ENCODE peak calls at places on chromosomes 16 and 17, in four cellular contexts. L is H9, V is H1, F is mesendoderm. Y is an unnamed sample.
A peak's percentile ranks its signal among the peaks of the same experiment; 100 is the strongest.

GRCh38 chr16:68992521-68992920 is 112.9 kb upstream of the HAS3 start:
- DNase-seq in L (no peak), V (no peak), F (no peak), Y (peak; percentile 86)

GRCh38 chr16:10520869-10521578 is 59.4 kb downstream of the EMP2 start:
- DNase-seq in L (no peak), V (no peak), F (no peak), Y (no peak)

GRCh38 chr17:40486513-40487370 is 14.7 kb downstream of the TNS4 start:
- DNase-seq in L (no peak), V (no peak), F (no peak), Y (peak; percentile 87)

GRCh38 chr16:117381-118365 is 20.8 kb downstream of the NPRL3 start:
- DNase-seq in L (peak; percentile 81), V (peak; percentile 94), F (peak; percentile 74), Y (peak; percentile 20)

GRCh38 chr17:7281953-7282751 is 634 bp downstream of the SLC2A4 start:
- DNase-seq in L (peak; percentile 64), V (peak; percentile 72), F (no peak), Y (no peak)

GRCh38 chr16:77511053-77511452 is 76.2 kb upstream of the ADAMTS18 start:
- DNase-seq in L (no peak), V (no peak), F (no peak), Y (no peak)

GRCh38 chr16:72085002-72085401 is 8.4 kb downstream of the TXNL4B start:
- DNase-seq in L (no peak), V (no peak), F (no peak), Y (no peak)

GRCh38 chr17:20938244-20938643 is 104.6 kb downstream of the USP22 start:
- DNase-seq in L (no peak), V (no peak), F (no peak), Y (no peak)

GRCh38 chr17:49365667-49366066 is 3.6 kb upstream of the ZNF652 start:
- DNase-seq in L (peak; percentile 76), V (no peak), F (peak; percentile 81), Y (no peak)

GRCh38 chr16:66335704-66336329 is 30.7 kb upstream of the CDH5 start:
- DNase-seq in L (no peak), V (no peak), F (no peak), Y (peak; percentile 80)

GRCh38 chr16:74745109-74745615 is 29.5 kb downstream of the FA2H start:
- DNase-seq in L (no peak), V (no peak), F (no peak), Y (no peak)
- H3K56ac ChIP-seq in L (no peak overlapping the region), V (no peak overlapping the region), F (no peak overlapping the region), Y (no peak overlapping the region)

GRCh38 chr16:79210629-79211028 is 389.9 kb downstream of the MAF start:
- DNase-seq in L (no peak), V (no peak), F (no peak), Y (no peak)
- H3K56ac ChIP-seq in L (no peak overlapping the region), V (no peak overlapping the region), F (no peak overlapping the region), Y (no peak overlapping the region)

GRCh38 chr17:27421111-27421510 is 35.1 kb upstream of the KSR1 start:
- DNase-seq in L (no peak), V (no peak), F (no peak), Y (no peak)
- H3K56ac ChIP-seq in L (no peak overlapping the region), V (no peak overlapping the region), F (no peak overlapping the region), Y (no peak overlapping the region)

DNA sequence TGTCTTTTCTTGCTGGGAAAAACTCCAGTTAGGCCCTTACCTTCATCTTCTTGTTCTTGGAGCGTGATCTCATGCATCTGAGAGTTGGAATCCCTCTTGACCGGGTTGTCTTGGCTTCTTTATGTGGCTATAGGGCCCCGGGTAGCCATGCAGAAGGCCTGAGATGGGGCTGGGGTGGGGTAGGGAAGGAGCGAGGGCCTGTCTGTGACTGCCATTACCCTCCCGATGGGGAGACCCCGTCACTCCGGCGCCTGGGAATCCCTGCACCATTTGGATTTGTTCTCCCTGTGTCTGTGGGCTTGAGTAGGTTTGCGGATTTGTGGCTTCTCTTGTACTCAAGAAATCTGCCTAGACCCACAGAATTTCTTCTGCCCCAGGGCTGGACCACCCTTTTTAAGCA is 18.8 kb downstream of the CCDC42 start:
- DNase-seq in L (no peak), V (no peak), F (no peak), Y (no peak)
- H3K56ac ChIP-seq in L (no peak overlapping the region), V (no peak overlapping the region), F (no peak overlapping the region), Y (no peak overlapping the region)

DNA sequence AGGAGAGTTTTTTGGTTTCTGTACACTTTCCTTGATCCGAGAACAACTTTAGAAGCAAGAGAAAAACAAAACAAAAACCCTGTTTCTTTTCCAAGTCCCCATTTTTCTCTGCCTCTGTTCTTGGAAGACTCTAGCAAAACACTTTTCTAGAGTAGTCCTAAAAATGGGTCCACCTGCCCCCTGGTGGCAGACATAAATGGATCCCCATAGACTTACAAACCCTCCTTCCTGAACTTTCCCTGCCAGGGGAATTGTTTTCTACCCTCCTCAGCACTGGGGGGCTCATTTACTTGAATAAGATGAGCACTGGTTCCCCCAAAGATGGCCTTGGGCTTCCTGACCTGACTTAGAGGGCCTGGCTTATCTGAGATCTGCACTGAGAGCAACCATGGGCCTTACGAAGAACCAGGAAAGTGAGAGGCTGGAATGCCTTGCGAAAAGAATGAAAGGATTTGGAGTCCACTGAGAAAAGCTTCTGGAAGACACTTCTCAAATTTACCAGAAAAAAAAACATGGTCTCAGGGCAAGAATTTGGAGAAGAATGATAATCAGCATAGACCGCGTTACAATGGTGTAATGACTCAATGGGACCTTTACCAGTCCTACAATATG is 48.0 kb upstream of the CDYL2 start:
- DNase-seq in L (peak; percentile 50), V (peak; percentile 54), F (peak; percentile 67), Y (peak; percentile 28)
- H3K56ac ChIP-seq in L (no peak overlapping the region), V (no peak overlapping the region), F (no peak overlapping the region), Y (no peak overlapping the region)

GRCh38 chr16:59179446-59180082 is 445.4 kb upstream of the GOT2 start:
- DNase-seq in L (no peak), V (no peak), F (no peak), Y (no peak)
- H3K56ac ChIP-seq in L (no peak overlapping the region), V (no peak overlapping the region), F (no peak overlapping the region), Y (no peak overlapping the region)

GRCh38 chr17:80032614-80033171 is 3.0 kb downstream of the TBC1D16 start:
- DNase-seq in L (no peak), V (no peak), F (no peak), Y (no peak)
- H3K56ac ChIP-seq in L (no peak overlapping the region), V (no peak overlapping the region), F (no peak overlapping the region), Y (no peak overlapping the region)

Y was measured in IMR-90.